ENCODE peak calls at places on chromosomes 7 and 10, in seven cellular contexts. One of them, this sample, is unnamed.
A peak's percentile ranks its signal among the peaks of the same experiment; 100 is the strongest.

GRCh38 chr7:106629521-106629920 is 31.4 kb downstream of the CCDC71L start:
- DNase-seq in mesenchymal stem cell: peak; percentile 31
- DNase-seq in left ventricle myocardium inferior: no peak
- DNase-seq in neuronal stem cell: no peak
- DNase-seq in bronchial epithelial cell: no peak
- DNase-seq in CD8-positive, alpha-beta memory T cell: no peak
- DNase-seq in trophoblast cell: no peak
- DNase-seq in this sample: no peak

GRCh38 chr10:22251751-22252285 is 34.0 kb upstream of the EBLN1 start:
- DNase-seq in bronchial epithelial cell: peak; percentile 25
- DNase-seq in neuronal stem cell: peak; percentile 50
- DNase-seq in trophoblast cell: no peak
- DNase-seq in left ventricle myocardium inferior: peak; percentile 69
- DNase-seq in mesenchymal stem cell: peak; percentile 55
- DNase-seq in CD8-positive, alpha-beta memory T cell: peak; percentile 42
- DNase-seq in this sample: no peak

GRCh38 chr10:6607187-6607586 is 27.1 kb upstream of the PRKCQ start:
- DNase-seq in mesenchymal stem cell: no peak
- DNase-seq in bronchial epithelial cell: no peak
- DNase-seq in neuronal stem cell: no peak
- DNase-seq in trophoblast cell: no peak
- DNase-seq in CD8-positive, alpha-beta memory T cell: no peak
- DNase-seq in left ventricle myocardium inferior: no peak
- DNase-seq in this sample: no peak

GRCh38 chr7:30813466-30813865 is 42.2 kb downstream of the MINDY4 start:
- DNase-seq in bronchial epithelial cell: no peak
- DNase-seq in mesenchymal stem cell: no peak
- DNase-seq in CD8-positive, alpha-beta memory T cell: no peak
- DNase-seq in neuronal stem cell: no peak
- DNase-seq in trophoblast cell: no peak
- DNase-seq in left ventricle myocardium inferior: peak; percentile 28
- DNase-seq in this sample: no peak

GRCh38 chr7:81150951-81151361 is 232.1 kb upstream of the SEMA3C start:
- DNase-seq in neuronal stem cell: no peak
- DNase-seq in CD8-positive, alpha-beta memory T cell: no peak
- DNase-seq in trophoblast cell: no peak
- DNase-seq in mesenchymal stem cell: peak; percentile 31
- DNase-seq in left ventricle myocardium inferior: peak; percentile 41
- DNase-seq in bronchial epithelial cell: peak; percentile 18
- DNase-seq in this sample: no peak

GRCh38 chr10:119670717-119671116 is 19.5 kb downstream of the BAG3 start:
- DNase-seq in neuronal stem cell: no peak
- DNase-seq in bronchial epithelial cell: peak; percentile 73
- DNase-seq in left ventricle myocardium inferior: no peak
- DNase-seq in CD8-positive, alpha-beta memory T cell: no peak
- DNase-seq in mesenchymal stem cell: no peak
- DNase-seq in trophoblast cell: no peak
- DNase-seq in this sample: no peak

GRCh38 chr7:86932038-86932512 is 127.4 kb downstream of the ELAPOR2 start:
- DNase-seq in left ventricle myocardium inferior: no peak
- DNase-seq in mesenchymal stem cell: peak; percentile 15
- DNase-seq in bronchial epithelial cell: peak; percentile 70
- DNase-seq in neuronal stem cell: no peak
- DNase-seq in trophoblast cell: no peak
- DNase-seq in CD8-positive, alpha-beta memory T cell: no peak
- DNase-seq in this sample: peak; percentile 18

GRCh38 chr10:91552706-91553105 is 80.2 kb downstream of the PPP1R3C start:
- DNase-seq in mesenchymal stem cell: no peak
- DNase-seq in trophoblast cell: no peak
- DNase-seq in CD8-positive, alpha-beta memory T cell: no peak
- DNase-seq in neuronal stem cell: no peak
- DNase-seq in left ventricle myocardium inferior: peak; percentile 29
- DNase-seq in bronchial epithelial cell: peak; percentile 18
- DNase-seq in this sample: no peak

GRCh38 chr7:112192236-112193154 is 13.7 kb downstream of the DOCK4 start:
- DNase-seq in CD8-positive, alpha-beta memory T cell: no peak
- DNase-seq in mesenchymal stem cell: peak; percentile 71
- DNase-seq in trophoblast cell: peak; percentile 53
- DNase-seq in neuronal stem cell: no peak
- DNase-seq in bronchial epithelial cell: peak; percentile 93
- DNase-seq in left ventricle myocardium inferior: no peak
- DNase-seq in this sample: no peak

GRCh38 chr7:49320083-49320482 is 395.7 kb downstream of the CDC14C start:
- DNase-seq in mesenchymal stem cell: no peak
- DNase-seq in neuronal stem cell: no peak
- DNase-seq in trophoblast cell: no peak
- DNase-seq in CD8-positive, alpha-beta memory T cell: no peak
- DNase-seq in left ventricle myocardium inferior: no peak
- DNase-seq in bronchial epithelial cell: no peak
- DNase-seq in this sample: no peak

DNA sequence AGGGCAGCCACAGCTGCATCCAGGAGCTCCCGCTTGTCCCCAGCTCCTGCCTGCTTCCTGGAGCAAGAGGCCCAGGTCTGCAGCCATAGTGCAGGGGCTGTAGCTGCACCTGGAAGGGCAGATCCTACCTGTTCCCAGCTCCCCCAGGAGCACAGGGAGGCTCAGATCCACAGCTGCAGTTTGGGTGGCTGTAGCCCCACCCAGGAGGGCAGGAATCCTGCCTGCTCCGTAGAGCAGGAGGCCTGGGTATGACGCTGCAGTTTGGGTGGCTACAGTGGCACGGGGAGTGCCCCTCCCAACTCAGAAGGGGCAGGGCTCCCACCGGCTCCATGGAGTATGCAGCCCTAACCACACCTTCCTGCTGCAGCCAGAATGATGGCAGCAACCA is 26.7 kb upstream of the CDCA7L start:
- DNase-seq in CD8-positive, alpha-beta memory T cell: no peak
- DNase-seq in bronchial epithelial cell: no peak
- DNase-seq in left ventricle myocardium inferior: no peak
- DNase-seq in trophoblast cell: no peak
- DNase-seq in mesenchymal stem cell: no peak
- DNase-seq in neuronal stem cell: no peak
- DNase-seq in this sample: no peak
- H3K36me3 ChIP-seq in CD8-positive, alpha-beta memory T cell: no peaks in the 10 kb centered on the region
- H3K36me3 ChIP-seq in bronchial epithelial cell: no peaks in the 10 kb centered on the region
- H3K36me3 ChIP-seq in left ventricle myocardium inferior: no peaks in the 10 kb centered on the region
- H3K36me3 ChIP-seq in trophoblast cell: no peaks in the 10 kb centered on the region
- H3K36me3 ChIP-seq in mesenchymal stem cell: no peaks in the 10 kb centered on the region
- H3K36me3 ChIP-seq in neuronal stem cell: no peaks in the 10 kb centered on the region
- H3K36me3 ChIP-seq in this sample: no peaks in the 10 kb centered on the region

DNA sequence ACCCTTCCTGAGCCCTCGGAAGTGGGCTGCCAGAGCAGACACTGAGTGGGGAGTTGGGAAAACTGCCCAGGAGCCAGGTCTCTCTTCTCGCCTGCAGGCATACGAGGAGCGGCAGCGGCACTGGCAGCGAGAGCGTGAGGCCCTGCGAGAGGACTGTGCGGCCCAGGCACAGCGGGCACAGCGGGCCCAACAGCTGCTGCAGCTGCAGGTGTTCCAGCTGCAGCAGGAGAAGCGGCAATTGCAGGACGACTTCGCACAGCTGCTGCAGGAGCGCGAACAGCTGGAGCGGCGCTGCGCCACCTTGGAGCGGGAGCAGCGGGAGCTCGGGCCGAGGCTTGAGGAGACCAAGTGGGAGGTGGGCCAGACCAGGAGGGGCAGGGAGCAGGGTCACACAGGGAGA is 5.8 kb downstream of the LZTS2 start:
- DNase-seq in trophoblast cell: no peak
- DNase-seq in neuronal stem cell: no peak
- DNase-seq in bronchial epithelial cell: no peak
- DNase-seq in left ventricle myocardium inferior: no peak
- DNase-seq in mesenchymal stem cell: no peak
- DNase-seq in CD8-positive, alpha-beta memory T cell: no peak
- DNase-seq in this sample: no peak
- H3K36me3 ChIP-seq in trophoblast cell: peaks cover 50% of the 10 kb centered on the region
- H3K36me3 ChIP-seq in neuronal stem cell: peaks cover 59% of the 10 kb centered on the region
- H3K36me3 ChIP-seq in bronchial epithelial cell: peaks cover 21% of the 10 kb centered on the region
- H3K36me3 ChIP-seq in left ventricle myocardium inferior: peaks cover 50% of the 10 kb centered on the region
- H3K36me3 ChIP-seq in mesenchymal stem cell: peaks cover 58% of the 10 kb centered on the region
- H3K36me3 ChIP-seq in CD8-positive, alpha-beta memory T cell: no peaks in the 10 kb centered on the region
- H3K36me3 ChIP-seq in this sample: peaks cover 6% of the 10 kb centered on the region

GRCh38 chr10:104273291-104273690 is 4.3 kb downstream of the GSTO2 start:
- DNase-seq in neuronal stem cell: no peak
- DNase-seq in mesenchymal stem cell: no peak
- DNase-seq in trophoblast cell: no peak
- DNase-seq in bronchial epithelial cell: no peak
- DNase-seq in left ventricle myocardium inferior: no peak
- DNase-seq in CD8-positive, alpha-beta memory T cell: no peak
- DNase-seq in this sample: no peak

GRCh38 chr10:104264783-104265182 is 4.2 kb upstream of the GSTO2 start:
- DNase-seq in trophoblast cell: no peak
- DNase-seq in CD8-positive, alpha-beta memory T cell: no peak
- DNase-seq in neuronal stem cell: no peak
- DNase-seq in bronchial epithelial cell: no peak
- DNase-seq in mesenchymal stem cell: no peak
- DNase-seq in left ventricle myocardium inferior: no peak
- DNase-seq in this sample: no peak

GRCh38 chr10:104268691-104269645 is at the start of gene GSTO2:
- DNase-seq in CD8-positive, alpha-beta memory T cell: peak; percentile 97
- DNase-seq in bronchial epithelial cell: peak; percentile 96
- DNase-seq in neuronal stem cell: peak; percentile 94
- DNase-seq in trophoblast cell: peak; percentile 99
- DNase-seq in left ventricle myocardium inferior: peak; percentile 99
- DNase-seq in mesenchymal stem cell: peak; percentile 95
- DNase-seq in this sample: peak; percentile 71

GRCh38 chr10:104262055-104262454 is 6.9 kb upstream of the GSTO2 start:
- DNase-seq in neuronal stem cell: no peak
- DNase-seq in mesenchymal stem cell: no peak
- DNase-seq in CD8-positive, alpha-beta memory T cell: no peak
- DNase-seq in trophoblast cell: no peak
- DNase-seq in bronchial epithelial cell: no peak
- DNase-seq in left ventricle myocardium inferior: no peak
- DNase-seq in this sample: no peak

DNA sequence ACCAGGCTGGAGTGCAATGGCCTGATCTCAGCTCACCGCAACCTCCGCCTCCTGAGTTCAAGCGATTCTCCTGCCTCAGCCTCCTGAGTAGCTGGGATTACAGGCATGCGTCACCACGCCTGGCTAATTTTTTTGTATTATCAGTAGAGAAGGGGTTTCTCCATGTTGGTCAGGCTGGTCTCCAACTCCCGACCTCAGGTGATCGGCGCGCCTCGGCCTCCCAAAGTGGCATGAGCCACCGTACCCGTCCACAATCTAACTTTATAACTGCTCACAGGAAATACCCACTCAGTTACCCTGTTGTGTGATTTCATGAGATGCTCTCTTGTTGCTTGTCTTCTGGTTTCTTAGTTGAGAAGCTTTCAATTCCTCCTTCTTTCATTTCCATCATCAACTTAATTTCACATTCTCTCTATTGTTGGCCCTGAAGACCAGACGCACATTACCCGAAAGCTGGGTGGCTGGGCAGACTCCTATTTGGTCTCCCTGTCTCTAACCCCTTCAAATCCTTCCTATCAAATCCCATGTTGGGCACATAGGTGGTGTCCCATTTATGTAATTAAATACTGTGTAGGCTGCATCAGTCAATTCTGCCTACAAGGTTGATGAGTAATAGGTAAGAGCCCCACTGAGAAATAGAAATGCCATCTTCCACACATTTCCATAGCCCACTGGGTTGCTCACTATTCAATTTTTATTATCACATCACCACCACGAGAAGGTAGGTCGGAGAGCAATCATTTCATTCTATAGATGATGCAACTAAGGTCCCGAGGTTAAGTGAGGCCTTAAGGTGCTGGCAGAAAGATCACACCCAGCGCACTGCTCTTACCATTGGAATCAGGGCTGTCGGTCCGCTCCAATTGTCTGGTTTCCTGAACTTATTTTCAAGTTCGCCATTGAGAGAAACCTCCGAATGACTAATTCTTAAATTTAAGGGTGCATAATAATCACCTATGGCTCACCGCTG is 978 bp upstream of the GSTO2 start:
- DNase-seq in trophoblast cell: no peak
- DNase-seq in mesenchymal stem cell: no peak
- DNase-seq in left ventricle myocardium inferior: no peak
- DNase-seq in neuronal stem cell: no peak
- DNase-seq in CD8-positive, alpha-beta memory T cell: no peak
- DNase-seq in bronchial epithelial cell: peak; percentile 35
- DNase-seq in this sample: no peak
- H3K36me3 ChIP-seq in trophoblast cell: peaks cover 12% of the 10 kb centered on the region
- H3K36me3 ChIP-seq in mesenchymal stem cell: peaks cover 66% of the 10 kb centered on the region
- H3K36me3 ChIP-seq in left ventricle myocardium inferior: peaks cover 52% of the 10 kb centered on the region
- H3K36me3 ChIP-seq in neuronal stem cell: peaks cover 54% of the 10 kb centered on the region
- H3K36me3 ChIP-seq in CD8-positive, alpha-beta memory T cell: peaks cover 21% of the 10 kb centered on the region
- H3K36me3 ChIP-seq in bronchial epithelial cell: peaks cover 4% of the 10 kb centered on the region
- H3K36me3 ChIP-seq in this sample: peaks cover 17% of the 10 kb centered on the region

GRCh38 chr7:99456288-99456687 is 9.7 kb downstream of the ATP5MF start:
- DNase-seq in bronchial epithelial cell: no peak
- DNase-seq in neuronal stem cell: no peak
- DNase-seq in CD8-positive, alpha-beta memory T cell: no peak
- DNase-seq in left ventricle myocardium inferior: no peak
- DNase-seq in mesenchymal stem cell: no peak
- DNase-seq in trophoblast cell: no peak
- DNase-seq in this sample: no peak

GRCh38 chr7:99457050-99457645 is 8.8 kb downstream of the ATP5MF start:
- DNase-seq in bronchial epithelial cell: no peak
- DNase-seq in CD8-positive, alpha-beta memory T cell: no peak
- DNase-seq in trophoblast cell: no peak
- DNase-seq in mesenchymal stem cell: no peak
- DNase-seq in neuronal stem cell: no peak
- DNase-seq in left ventricle myocardium inferior: no peak
- DNase-seq in this sample: no peak

GRCh38 chr7:99455874-99456273 is 10.1 kb downstream of the ATP5MF start:
- DNase-seq in mesenchymal stem cell: no peak
- DNase-seq in bronchial epithelial cell: no peak
- DNase-seq in CD8-positive, alpha-beta memory T cell: no peak
- DNase-seq in left ventricle myocardium inferior: no peak
- DNase-seq in neuronal stem cell: no peak
- DNase-seq in trophoblast cell: no peak
- DNase-seq in this sample: no peak

GRCh38 chr7:99459087-99459486 is 6.9 kb downstream of the ATP5MF start:
- DNase-seq in neuronal stem cell: no peak
- DNase-seq in CD8-positive, alpha-beta memory T cell: no peak
- DNase-seq in left ventricle myocardium inferior: no peak
- DNase-seq in mesenchymal stem cell: peak; percentile 31
- DNase-seq in trophoblast cell: no peak
- DNase-seq in bronchial epithelial cell: peak; percentile 20
- DNase-seq in this sample: no peak

DNA sequence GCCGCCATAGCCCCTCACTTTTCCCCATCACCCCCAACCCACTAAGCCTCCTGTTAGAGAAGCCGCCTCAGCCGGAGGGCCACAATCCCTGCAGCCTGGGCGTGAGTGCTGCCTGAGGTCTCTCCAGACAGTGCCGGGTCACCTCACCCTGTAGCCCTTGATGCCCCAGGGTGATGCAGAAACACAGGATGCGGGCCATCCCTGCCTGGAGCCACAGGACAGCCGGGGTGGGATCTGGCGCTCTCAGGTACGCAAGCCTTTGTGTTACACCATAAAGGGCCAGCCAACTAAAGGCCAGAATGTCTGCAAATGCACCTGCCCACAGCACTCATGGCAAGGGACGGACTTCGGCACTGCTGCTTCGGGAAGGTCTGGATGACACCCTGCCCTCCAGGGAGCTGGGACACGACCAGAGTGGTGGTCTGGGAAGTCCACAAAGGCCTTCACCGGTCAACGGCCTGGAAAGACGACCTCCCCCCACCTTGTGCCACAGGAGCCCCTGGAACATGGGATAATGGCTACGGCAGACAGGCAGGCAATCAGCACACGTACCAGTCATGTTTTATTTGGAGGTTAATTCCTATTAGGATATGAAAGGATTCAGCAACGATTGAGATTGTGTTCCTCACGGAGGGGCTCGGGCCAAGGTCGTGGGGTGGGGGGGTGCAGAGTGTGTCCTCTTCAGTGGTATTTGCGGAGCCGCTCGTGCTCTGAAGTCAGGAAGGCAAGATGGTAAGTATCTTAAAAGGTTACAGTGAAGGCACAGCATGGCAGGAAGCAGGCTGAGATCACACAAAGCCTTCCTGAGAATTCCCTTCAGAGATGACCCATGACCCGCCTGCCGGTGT is 8.1 kb downstream of the ATP5MF start:
- DNase-seq in left ventricle myocardium inferior: no peak
- DNase-seq in mesenchymal stem cell: no peak
- DNase-seq in neuronal stem cell: no peak
- DNase-seq in trophoblast cell: peak; percentile 91
- DNase-seq in CD8-positive, alpha-beta memory T cell: no peak
- DNase-seq in bronchial epithelial cell: no peak
- DNase-seq in this sample: no peak
- H3K36me3 ChIP-seq in left ventricle myocardium inferior: peaks cover 81% of the 10 kb centered on the region
- H3K36me3 ChIP-seq in mesenchymal stem cell: peaks cover 82% of the 10 kb centered on the region
- H3K36me3 ChIP-seq in neuronal stem cell: peaks cover 87% of the 10 kb centered on the region
- H3K36me3 ChIP-seq in trophoblast cell: peaks cover 71% of the 10 kb centered on the region
- H3K36me3 ChIP-seq in CD8-positive, alpha-beta memory T cell: peaks cover 33% of the 10 kb centered on the region
- H3K36me3 ChIP-seq in bronchial epithelial cell: peaks cover 33% of the 10 kb centered on the region
- H3K36me3 ChIP-seq in this sample: peaks cover 73% of the 10 kb centered on the region